ENCODE peak calls at places on chromosomes 4 and X, in six cellular contexts. One of them, this sample, is unnamed.
A peak's percentile ranks its signal among the peaks of the same experiment; 100 is the strongest.

GRCh38 chr4:109826719-109827118 is 1.1 kb upstream of the RRH start:
- DNase-seq in epithelial cell of prostate: no peak
- DNase-seq in stimulated activated CD4-positive, alpha-beta T cell treated with anti-CD3 and anti-CD28 coated beads, Interleukin-15, amount 100 ng/mL, for 48 hours: no peak
- DNase-seq in activated CD4-positive, alpha-beta T cell treated with anti-CD3 and anti-CD28 coated beads, Interleukin-2, amount 10 ng/mL, durations not matched to agents 7 days and 5 days: no peak
- DNase-seq in A549: no peak
- DNase-seq in lower lobe of right lung: no peak
- DNase-seq in this sample: peak; percentile 35

GRCh38 chrX:9456250-9457074 is 8.4 kb upstream of the TBL1X start:
- DNase-seq in epithelial cell of prostate: no peak
- DNase-seq in stimulated activated CD4-positive, alpha-beta T cell treated with anti-CD3 and anti-CD28 coated beads, Interleukin-15, amount 100 ng/mL, for 48 hours: no peak
- DNase-seq in activated CD4-positive, alpha-beta T cell treated with anti-CD3 and anti-CD28 coated beads, Interleukin-2, amount 10 ng/mL, durations not matched to agents 7 days and 5 days: peak; percentile 58
- DNase-seq in A549: no peak
- DNase-seq in lower lobe of right lung: no peak
- DNase-seq in this sample: peak; percentile 41

GRCh38 chr4:8538703-8539567 is 41.3 kb upstream of the GPR78 start:
- DNase-seq in epithelial cell of prostate: peak; percentile 84
- DNase-seq in stimulated activated CD4-positive, alpha-beta T cell treated with anti-CD3 and anti-CD28 coated beads, Interleukin-15, amount 100 ng/mL, for 48 hours: no peak
- DNase-seq in activated CD4-positive, alpha-beta T cell treated with anti-CD3 and anti-CD28 coated beads, Interleukin-2, amount 10 ng/mL, durations not matched to agents 7 days and 5 days: no peak
- DNase-seq in A549: peak; percentile 62
- DNase-seq in lower lobe of right lung: no peak
- DNase-seq in this sample: no peak

GRCh38 chrX:106921637-106922036 is 1.4 kb downstream of the CLDN2 start:
- DNase-seq in epithelial cell of prostate: no peak
- DNase-seq in stimulated activated CD4-positive, alpha-beta T cell treated with anti-CD3 and anti-CD28 coated beads, Interleukin-15, amount 100 ng/mL, for 48 hours: no peak
- DNase-seq in activated CD4-positive, alpha-beta T cell treated with anti-CD3 and anti-CD28 coated beads, Interleukin-2, amount 10 ng/mL, durations not matched to agents 7 days and 5 days: no peak
- DNase-seq in A549: no peak
- DNase-seq in lower lobe of right lung: no peak
- DNase-seq in this sample: no peak

GRCh38 chr4:26028793-26029511 is 114.9 kb downstream of the SMIM20 start:
- DNase-seq in epithelial cell of prostate: no peak
- DNase-seq in stimulated activated CD4-positive, alpha-beta T cell treated with anti-CD3 and anti-CD28 coated beads, Interleukin-15, amount 100 ng/mL, for 48 hours: peak; percentile 75
- DNase-seq in activated CD4-positive, alpha-beta T cell treated with anti-CD3 and anti-CD28 coated beads, Interleukin-2, amount 10 ng/mL, durations not matched to agents 7 days and 5 days: peak; percentile 62
- DNase-seq in A549: no peak
- DNase-seq in lower lobe of right lung: peak; percentile 86
- DNase-seq in this sample: peak; percentile 40

GRCh38 chr4:78310056-78310731 is 241.4 kb upstream of the ANXA3 start:
- DNase-seq in epithelial cell of prostate: no peak
- DNase-seq in stimulated activated CD4-positive, alpha-beta T cell treated with anti-CD3 and anti-CD28 coated beads, Interleukin-15, amount 100 ng/mL, for 48 hours: no peak
- DNase-seq in activated CD4-positive, alpha-beta T cell treated with anti-CD3 and anti-CD28 coated beads, Interleukin-2, amount 10 ng/mL, durations not matched to agents 7 days and 5 days: no peak
- DNase-seq in A549: no peak
- DNase-seq in lower lobe of right lung: no peak
- DNase-seq in this sample: no peak

GRCh38 chrX:143754183-143754582 is 33.6 kb upstream of the SPANXN2 start:
- DNase-seq in epithelial cell of prostate: no peak
- DNase-seq in stimulated activated CD4-positive, alpha-beta T cell treated with anti-CD3 and anti-CD28 coated beads, Interleukin-15, amount 100 ng/mL, for 48 hours: no peak
- DNase-seq in activated CD4-positive, alpha-beta T cell treated with anti-CD3 and anti-CD28 coated beads, Interleukin-2, amount 10 ng/mL, durations not matched to agents 7 days and 5 days: no peak
- DNase-seq in A549: no peak
- DNase-seq in lower lobe of right lung: no peak
- DNase-seq in this sample: no peak

GRCh38 chr4:151407466-151408379 is 1.3 kb upstream of the FHIP1A start:
- DNase-seq in epithelial cell of prostate: no peak
- DNase-seq in stimulated activated CD4-positive, alpha-beta T cell treated with anti-CD3 and anti-CD28 coated beads, Interleukin-15, amount 100 ng/mL, for 48 hours: peak; percentile 24
- DNase-seq in activated CD4-positive, alpha-beta T cell treated with anti-CD3 and anti-CD28 coated beads, Interleukin-2, amount 10 ng/mL, durations not matched to agents 7 days and 5 days: peak; percentile 44
- DNase-seq in A549: no peak
- DNase-seq in lower lobe of right lung: peak; percentile 68
- DNase-seq in this sample: peak; percentile 95

GRCh38 chr4:150268444-150268843 is 190.2 kb downstream of the DCLK2 start:
- DNase-seq in epithelial cell of prostate: no peak
- DNase-seq in stimulated activated CD4-positive, alpha-beta T cell treated with anti-CD3 and anti-CD28 coated beads, Interleukin-15, amount 100 ng/mL, for 48 hours: no peak
- DNase-seq in activated CD4-positive, alpha-beta T cell treated with anti-CD3 and anti-CD28 coated beads, Interleukin-2, amount 10 ng/mL, durations not matched to agents 7 days and 5 days: no peak
- DNase-seq in A549: no peak
- DNase-seq in lower lobe of right lung: no peak
- DNase-seq in this sample: no peak

GRCh38 chrX:71911023-71911730 is 532 bp downstream of the NHSL2 start:
- DNase-seq in epithelial cell of prostate: no peak
- DNase-seq in stimulated activated CD4-positive, alpha-beta T cell treated with anti-CD3 and anti-CD28 coated beads, Interleukin-15, amount 100 ng/mL, for 48 hours: peak; percentile 11
- DNase-seq in activated CD4-positive, alpha-beta T cell treated with anti-CD3 and anti-CD28 coated beads, Interleukin-2, amount 10 ng/mL, durations not matched to agents 7 days and 5 days: peak; percentile 6
- DNase-seq in A549: peak; percentile 42
- DNase-seq in lower lobe of right lung: no peak
- DNase-seq in this sample: peak; percentile 42

GRCh38 chr4:1716065-1716945 is 4.2 kb upstream of the SLBP start:
- DNase-seq in epithelial cell of prostate: no peak
- DNase-seq in stimulated activated CD4-positive, alpha-beta T cell treated with anti-CD3 and anti-CD28 coated beads, Interleukin-15, amount 100 ng/mL, for 48 hours: no peak
- DNase-seq in activated CD4-positive, alpha-beta T cell treated with anti-CD3 and anti-CD28 coated beads, Interleukin-2, amount 10 ng/mL, durations not matched to agents 7 days and 5 days: no peak
- DNase-seq in A549: no peak
- DNase-seq in lower lobe of right lung: no peak
- DNase-seq in this sample: no peak

GRCh38 chr4:622071-622995 is 3.0 kb upstream of the PDE6B start:
- DNase-seq in epithelial cell of prostate: no peak
- DNase-seq in stimulated activated CD4-positive, alpha-beta T cell treated with anti-CD3 and anti-CD28 coated beads, Interleukin-15, amount 100 ng/mL, for 48 hours: no peak
- DNase-seq in activated CD4-positive, alpha-beta T cell treated with anti-CD3 and anti-CD28 coated beads, Interleukin-2, amount 10 ng/mL, durations not matched to agents 7 days and 5 days: no peak
- DNase-seq in A549: no peak
- DNase-seq in lower lobe of right lung: no peak
- DNase-seq in this sample: no peak

GRCh38 chr4:64340243-64341110 is 68.8 kb downstream of the TECRL start:
- DNase-seq in epithelial cell of prostate: no peak
- DNase-seq in stimulated activated CD4-positive, alpha-beta T cell treated with anti-CD3 and anti-CD28 coated beads, Interleukin-15, amount 100 ng/mL, for 48 hours: no peak
- DNase-seq in activated CD4-positive, alpha-beta T cell treated with anti-CD3 and anti-CD28 coated beads, Interleukin-2, amount 10 ng/mL, durations not matched to agents 7 days and 5 days: no peak
- DNase-seq in A549: no peak
- DNase-seq in lower lobe of right lung: no peak
- DNase-seq in this sample: no peak

GRCh38 chr4:14871676-14872430 is 130.4 kb upstream of the CPEB2 start:
- DNase-seq in epithelial cell of prostate: no peak
- DNase-seq in stimulated activated CD4-positive, alpha-beta T cell treated with anti-CD3 and anti-CD28 coated beads, Interleukin-15, amount 100 ng/mL, for 48 hours: peak; percentile 13
- DNase-seq in activated CD4-positive, alpha-beta T cell treated with anti-CD3 and anti-CD28 coated beads, Interleukin-2, amount 10 ng/mL, durations not matched to agents 7 days and 5 days: peak; percentile 36
- DNase-seq in A549: no peak
- DNase-seq in lower lobe of right lung: peak; percentile 61
- DNase-seq in this sample: peak; percentile 61

GRCh38 chrX:137891431-137891830 is 325.5 kb downstream of the ZIC3 start:
- DNase-seq in epithelial cell of prostate: no peak
- DNase-seq in stimulated activated CD4-positive, alpha-beta T cell treated with anti-CD3 and anti-CD28 coated beads, Interleukin-15, amount 100 ng/mL, for 48 hours: no peak
- DNase-seq in activated CD4-positive, alpha-beta T cell treated with anti-CD3 and anti-CD28 coated beads, Interleukin-2, amount 10 ng/mL, durations not matched to agents 7 days and 5 days: no peak
- DNase-seq in A549: no peak
- DNase-seq in lower lobe of right lung: no peak
- DNase-seq in this sample: no peak

GRCh38 chrX:72201836-72202536 is 20.4 kb downstream of the PIN4 start:
- DNase-seq in epithelial cell of prostate: no peak
- DNase-seq in stimulated activated CD4-positive, alpha-beta T cell treated with anti-CD3 and anti-CD28 coated beads, Interleukin-15, amount 100 ng/mL, for 48 hours: no peak
- DNase-seq in activated CD4-positive, alpha-beta T cell treated with anti-CD3 and anti-CD28 coated beads, Interleukin-2, amount 10 ng/mL, durations not matched to agents 7 days and 5 days: no peak
- DNase-seq in A549: no peak
- DNase-seq in lower lobe of right lung: no peak
- DNase-seq in this sample: no peak

GRCh38 chr4:106316773-106317409 is 541 bp downstream of the AIMP1 start:
- DNase-seq in epithelial cell of prostate: no peak
- DNase-seq in stimulated activated CD4-positive, alpha-beta T cell treated with anti-CD3 and anti-CD28 coated beads, Interleukin-15, amount 100 ng/mL, for 48 hours: no peak
- DNase-seq in activated CD4-positive, alpha-beta T cell treated with anti-CD3 and anti-CD28 coated beads, Interleukin-2, amount 10 ng/mL, durations not matched to agents 7 days and 5 days: no peak
- DNase-seq in A549: no peak
- DNase-seq in lower lobe of right lung: no peak
- DNase-seq in this sample: no peak

GRCh38 chrX:10106801-10107200 is 50.0 kb upstream of the CLCN4 start:
- DNase-seq in epithelial cell of prostate: no peak
- DNase-seq in stimulated activated CD4-positive, alpha-beta T cell treated with anti-CD3 and anti-CD28 coated beads, Interleukin-15, amount 100 ng/mL, for 48 hours: no peak
- DNase-seq in activated CD4-positive, alpha-beta T cell treated with anti-CD3 and anti-CD28 coated beads, Interleukin-2, amount 10 ng/mL, durations not matched to agents 7 days and 5 days: peak; percentile 54
- DNase-seq in A549: no peak
- DNase-seq in lower lobe of right lung: no peak
- DNase-seq in this sample: peak; percentile 84

GRCh38 chr4:64158648-64159326 is 250.5 kb downstream of the TECRL start:
- DNase-seq in epithelial cell of prostate: peak; percentile 18
- DNase-seq in stimulated activated CD4-positive, alpha-beta T cell treated with anti-CD3 and anti-CD28 coated beads, Interleukin-15, amount 100 ng/mL, for 48 hours: peak; percentile 25
- DNase-seq in activated CD4-positive, alpha-beta T cell treated with anti-CD3 and anti-CD28 coated beads, Interleukin-2, amount 10 ng/mL, durations not matched to agents 7 days and 5 days: peak; percentile 73
- DNase-seq in A549: peak; percentile 10
- DNase-seq in lower lobe of right lung: no peak
- DNase-seq in this sample: peak; percentile 96

GRCh38 chr4:85929926-85930325 is 429.9 kb downstream of the MAPK10 start:
- DNase-seq in epithelial cell of prostate: no peak
- DNase-seq in stimulated activated CD4-positive, alpha-beta T cell treated with anti-CD3 and anti-CD28 coated beads, Interleukin-15, amount 100 ng/mL, for 48 hours: no peak
- DNase-seq in activated CD4-positive, alpha-beta T cell treated with anti-CD3 and anti-CD28 coated beads, Interleukin-2, amount 10 ng/mL, durations not matched to agents 7 days and 5 days: peak; percentile 6
- DNase-seq in A549: no peak
- DNase-seq in lower lobe of right lung: peak; percentile 58
- DNase-seq in this sample: no peak

GRCh38 chrX:103626855-103627254 is 1.9 kb upstream of the TCEAL1 start:
- DNase-seq in epithelial cell of prostate: peak; percentile 18
- DNase-seq in stimulated activated CD4-positive, alpha-beta T cell treated with anti-CD3 and anti-CD28 coated beads, Interleukin-15, amount 100 ng/mL, for 48 hours: no peak
- DNase-seq in activated CD4-positive, alpha-beta T cell treated with anti-CD3 and anti-CD28 coated beads, Interleukin-2, amount 10 ng/mL, durations not matched to agents 7 days and 5 days: no peak
- DNase-seq in A549: no peak
- DNase-seq in lower lobe of right lung: no peak
- DNase-seq in this sample: no peak

GRCh38 chrX:13167444-13168207 is 123.2 kb upstream of the FAM9C start:
- DNase-seq in epithelial cell of prostate: no peak
- DNase-seq in stimulated activated CD4-positive, alpha-beta T cell treated with anti-CD3 and anti-CD28 coated beads, Interleukin-15, amount 100 ng/mL, for 48 hours: no peak
- DNase-seq in activated CD4-positive, alpha-beta T cell treated with anti-CD3 and anti-CD28 coated beads, Interleukin-2, amount 10 ng/mL, durations not matched to agents 7 days and 5 days: peak; percentile 10
- DNase-seq in A549: no peak
- DNase-seq in lower lobe of right lung: no peak
- DNase-seq in this sample: no peak

GRCh38 chr4:106256190-106256589 is 59.8 kb downstream of the TBCK start:
- DNase-seq in epithelial cell of prostate: no peak
- DNase-seq in stimulated activated CD4-positive, alpha-beta T cell treated with anti-CD3 and anti-CD28 coated beads, Interleukin-15, amount 100 ng/mL, for 48 hours: no peak
- DNase-seq in activated CD4-positive, alpha-beta T cell treated with anti-CD3 and anti-CD28 coated beads, Interleukin-2, amount 10 ng/mL, durations not matched to agents 7 days and 5 days: no peak
- DNase-seq in A549: no peak
- DNase-seq in lower lobe of right lung: no peak
- DNase-seq in this sample: no peak

GRCh38 chrX:65253817-65254216 is 277.6 kb upstream of the ZC4H2 start:
- DNase-seq in epithelial cell of prostate: no peak
- DNase-seq in stimulated activated CD4-positive, alpha-beta T cell treated with anti-CD3 and anti-CD28 coated beads, Interleukin-15, amount 100 ng/mL, for 48 hours: no peak
- DNase-seq in activated CD4-positive, alpha-beta T cell treated with anti-CD3 and anti-CD28 coated beads, Interleukin-2, amount 10 ng/mL, durations not matched to agents 7 days and 5 days: no peak
- DNase-seq in A549: no peak
- DNase-seq in lower lobe of right lung: no peak
- DNase-seq in this sample: no peak

GRCh38 chrX:65196758-65197371 is 220.6 kb upstream of the ZC4H2 start:
- DNase-seq in epithelial cell of prostate: no peak
- DNase-seq in stimulated activated CD4-positive, alpha-beta T cell treated with anti-CD3 and anti-CD28 coated beads, Interleukin-15, amount 100 ng/mL, for 48 hours: no peak
- DNase-seq in activated CD4-positive, alpha-beta T cell treated with anti-CD3 and anti-CD28 coated beads, Interleukin-2, amount 10 ng/mL, durations not matched to agents 7 days and 5 days: no peak
- DNase-seq in A549: peak; percentile 1
- DNase-seq in lower lobe of right lung: peak; percentile 38
- DNase-seq in this sample: no peak

GRCh38 chr4:80711956-80712355 is 318.6 kb upstream of the BMP3 start:
- DNase-seq in epithelial cell of prostate: no peak
- DNase-seq in stimulated activated CD4-positive, alpha-beta T cell treated with anti-CD3 and anti-CD28 coated beads, Interleukin-15, amount 100 ng/mL, for 48 hours: no peak
- DNase-seq in activated CD4-positive, alpha-beta T cell treated with anti-CD3 and anti-CD28 coated beads, Interleukin-2, amount 10 ng/mL, durations not matched to agents 7 days and 5 days: no peak
- DNase-seq in A549: no peak
- DNase-seq in lower lobe of right lung: no peak
- DNase-seq in this sample: no peak

GRCh38 chr4:82652062-82652461 is 90.3 kb upstream of the TMEM150C start:
- DNase-seq in epithelial cell of prostate: no peak
- DNase-seq in stimulated activated CD4-positive, alpha-beta T cell treated with anti-CD3 and anti-CD28 coated beads, Interleukin-15, amount 100 ng/mL, for 48 hours: no peak
- DNase-seq in activated CD4-positive, alpha-beta T cell treated with anti-CD3 and anti-CD28 coated beads, Interleukin-2, amount 10 ng/mL, durations not matched to agents 7 days and 5 days: no peak
- DNase-seq in A549: no peak
- DNase-seq in lower lobe of right lung: no peak
- DNase-seq in this sample: no peak

GRCh38 chr4:40750461-40751258 is 905 bp downstream of the NSUN7 start:
- DNase-seq in epithelial cell of prostate: no peak
- DNase-seq in stimulated activated CD4-positive, alpha-beta T cell treated with anti-CD3 and anti-CD28 coated beads, Interleukin-15, amount 100 ng/mL, for 48 hours: no peak
- DNase-seq in activated CD4-positive, alpha-beta T cell treated with anti-CD3 and anti-CD28 coated beads, Interleukin-2, amount 10 ng/mL, durations not matched to agents 7 days and 5 days: no peak
- DNase-seq in A549: no peak
- DNase-seq in lower lobe of right lung: no peak
- DNase-seq in this sample: no peak

GRCh38 chrX:77917294-77917933 is 6.9 kb downstream of the ATP7A start:
- DNase-seq in epithelial cell of prostate: no peak
- DNase-seq in stimulated activated CD4-positive, alpha-beta T cell treated with anti-CD3 and anti-CD28 coated beads, Interleukin-15, amount 100 ng/mL, for 48 hours: no peak
- DNase-seq in activated CD4-positive, alpha-beta T cell treated with anti-CD3 and anti-CD28 coated beads, Interleukin-2, amount 10 ng/mL, durations not matched to agents 7 days and 5 days: no peak
- DNase-seq in A549: no peak
- DNase-seq in lower lobe of right lung: no peak
- DNase-seq in this sample: peak; percentile 35

GRCh38 chr4:1609901-1610790 is 74.0 kb downstream of the FAM53A start:
- DNase-seq in epithelial cell of prostate: no peak
- DNase-seq in stimulated activated CD4-positive, alpha-beta T cell treated with anti-CD3 and anti-CD28 coated beads, Interleukin-15, amount 100 ng/mL, for 48 hours: no peak
- DNase-seq in activated CD4-positive, alpha-beta T cell treated with anti-CD3 and anti-CD28 coated beads, Interleukin-2, amount 10 ng/mL, durations not matched to agents 7 days and 5 days: no peak
- DNase-seq in A549: no peak
- DNase-seq in lower lobe of right lung: peak; percentile 33
- DNase-seq in this sample: no peak

GRCh38 chr4:83631066-83631465 is 95.2 kb downstream of the GPAT3 start:
- DNase-seq in epithelial cell of prostate: no peak
- DNase-seq in stimulated activated CD4-positive, alpha-beta T cell treated with anti-CD3 and anti-CD28 coated beads, Interleukin-15, amount 100 ng/mL, for 48 hours: no peak
- DNase-seq in activated CD4-positive, alpha-beta T cell treated with anti-CD3 and anti-CD28 coated beads, Interleukin-2, amount 10 ng/mL, durations not matched to agents 7 days and 5 days: no peak
- DNase-seq in A549: no peak
- DNase-seq in lower lobe of right lung: no peak
- DNase-seq in this sample: no peak

GRCh38 chr4:32658019-32658418 is 1937.8 kb downstream of the PCDH7 start:
- DNase-seq in epithelial cell of prostate: no peak
- DNase-seq in stimulated activated CD4-positive, alpha-beta T cell treated with anti-CD3 and anti-CD28 coated beads, Interleukin-15, amount 100 ng/mL, for 48 hours: no peak
- DNase-seq in activated CD4-positive, alpha-beta T cell treated with anti-CD3 and anti-CD28 coated beads, Interleukin-2, amount 10 ng/mL, durations not matched to agents 7 days and 5 days: no peak
- DNase-seq in A549: no peak
- DNase-seq in lower lobe of right lung: no peak
- DNase-seq in this sample: no peak

GRCh38 chr4:68463796-68464195 is 16.5 kb downstream of the TMPRSS11E start:
- DNase-seq in epithelial cell of prostate: peak; percentile 83
- DNase-seq in stimulated activated CD4-positive, alpha-beta T cell treated with anti-CD3 and anti-CD28 coated beads, Interleukin-15, amount 100 ng/mL, for 48 hours: no peak
- DNase-seq in activated CD4-positive, alpha-beta T cell treated with anti-CD3 and anti-CD28 coated beads, Interleukin-2, amount 10 ng/mL, durations not matched to agents 7 days and 5 days: no peak
- DNase-seq in A549: no peak
- DNase-seq in lower lobe of right lung: no peak
- DNase-seq in this sample: no peak

GRCh38 chrX:56765816-56766553 is 36.9 kb downstream of the NBDY start:
- DNase-seq in epithelial cell of prostate: no peak
- DNase-seq in stimulated activated CD4-positive, alpha-beta T cell treated with anti-CD3 and anti-CD28 coated beads, Interleukin-15, amount 100 ng/mL, for 48 hours: no peak
- DNase-seq in activated CD4-positive, alpha-beta T cell treated with anti-CD3 and anti-CD28 coated beads, Interleukin-2, amount 10 ng/mL, durations not matched to agents 7 days and 5 days: peak; percentile 15
- DNase-seq in A549: no peak
- DNase-seq in lower lobe of right lung: no peak
- DNase-seq in this sample: peak; percentile 25

GRCh38 chr4:188971125-188971524 is 831.9 kb downstream of the TRIML1 start:
- DNase-seq in epithelial cell of prostate: no peak
- DNase-seq in stimulated activated CD4-positive, alpha-beta T cell treated with anti-CD3 and anti-CD28 coated beads, Interleukin-15, amount 100 ng/mL, for 48 hours: no peak
- DNase-seq in activated CD4-positive, alpha-beta T cell treated with anti-CD3 and anti-CD28 coated beads, Interleukin-2, amount 10 ng/mL, durations not matched to agents 7 days and 5 days: no peak
- DNase-seq in A549: no peak
- DNase-seq in lower lobe of right lung: no peak
- DNase-seq in this sample: peak; percentile 61

This sample was measured in MM.1S.